ENCODE peak calls at places on chromosomes 5 and 9, in ten cellular contexts. V, P, K, W, M, G, E, X, F and T are unnamed samples.
A peak's percentile ranks its signal among the peaks of the same experiment; 100 is the strongest.

GRCh38 chr9:36134761-36135505 is 1.6 kb upstream of the GLIPR2 start:
- DNase-seq in V (no peak), G (no peak), X (no peak), E (no peak), M (no peak), P (no peak), W (no peak), F (no peak), K (no peak), T (no peak)

GRCh38 chr5:112419050-112419595 is at the start of gene EPB41L4A:
- DNase-seq in E (peak; percentile 19), M (peak; percentile 52), X (no peak), V (peak; percentile 37), K (no peak), F (peak; percentile 1), G (no peak), P (no peak), W (no peak), T (no peak)

GRCh38 chr5:152140391-152140790 is 215.7 kb upstream of the GLRA1 start:
- DNase-seq in X (no peak), W (no peak), K (no peak), G (no peak), V (no peak), F (no peak), E (no peak), M (no peak), P (no peak), T (no peak)

GRCh38 chr5:163489055-163489744 is 16.2 kb upstream of the MAT2B start:
- DNase-seq in F (no peak), M (no peak), W (peak; percentile 13), G (no peak), P (no peak), X (peak; percentile 29), E (no peak), V (no peak), K (no peak), T (no peak)

GRCh38 chr9:78167356-78167755 is 68.5 kb upstream of the CEP78 start:
- DNase-seq in V (no peak), X (no peak), M (no peak), P (no peak), E (no peak), W (peak; percentile 24), K (peak; percentile 5), F (no peak), G (no peak), T (no peak)

GRCh38 chr5:172941067-172941516 is 18.1 kb upstream of the RPL26L1 start:
- DNase-seq in G (no peak), K (no peak), W (peak; percentile 40), P (no peak), E (no peak), M (no peak), X (no peak), V (no peak), F (no peak), T (no peak)

GRCh38 chr9:92728831-92729734 is 35.5 kb downstream of the BICD2 start:
- DNase-seq in M (peak; percentile 43), P (no peak), E (no peak), V (peak; percentile 88), F (no peak), X (no peak), W (peak; percentile 28), G (peak; percentile 88), K (no peak), T (no peak)

GRCh38 chr5:87361536-87362213 is 51.1 kb downstream of the CCNH start:
- DNase-seq in F (no peak), V (no peak), M (no peak), W (peak; percentile 18), P (no peak), K (no peak), X (no peak), G (no peak), E (no peak), T (no peak)

GRCh38 chr5:177478711-177479646 is 5.5 kb upstream of the DBN1 start:
- DNase-seq in V (no peak), F (no peak), K (peak; percentile 39), W (no peak), M (peak; percentile 76), G (no peak), X (peak; percentile 65), E (peak; percentile 86), P (no peak), T (no peak)

GRCh38 chr9:104750185-104750762 is 2.8 kb downstream of the NIPSNAP3A start:
- DNase-seq in X (no peak), F (no peak), E (no peak), K (no peak), M (no peak), W (no peak), P (no peak), V (no peak), G (no peak), T (no peak)

GRCh38 chr5:1217596-1218206 is 7.5 kb upstream of the SLC6A18 start:
- DNase-seq in M (no peak), F (no peak), K (no peak), G (no peak), V (no peak), P (no peak), E (no peak), X (no peak), W (no peak), T (no peak)

GRCh38 chr5:29896651-29897050 is 1296.8 kb upstream of the CDH6 start:
- DNase-seq in X (peak; percentile 13), F (no peak), W (no peak), V (no peak), G (no peak), E (no peak), P (no peak), K (no peak), M (no peak), T (no peak)

GRCh38 chr5:111223790-111224560 is at the start of gene CAMK4:
- DNase-seq in M (peak; percentile 82), W (peak; percentile 86), V (peak; percentile 81), K (peak; percentile 74), G (no peak), F (peak; percentile 80), E (no peak), X (peak; percentile 17), P (peak; percentile 57), T (peak; percentile 43)

GRCh38 chr9:21565137-21565536 is 83.0 kb upstream of the IFNE start:
- DNase-seq in P (no peak), V (no peak), G (no peak), E (no peak), F (no peak), K (peak; percentile 64), W (no peak), M (no peak), X (no peak), T (no peak)

GRCh38 chr5:27911216-27911615 is 872.8 kb upstream of the CDH9 start:
- DNase-seq in W (no peak), G (no peak), M (no peak), F (no peak), K (peak; percentile 17), P (no peak), V (no peak), E (no peak), X (no peak), T (no peak)